ENCODE peak calls at places on chromosome 22, in eight cellular contexts. S, K, U, N, Q, A, P and L are unnamed samples.

GRCh38 chr22:21450858-21451331 is 16.3 kb upstream of the TMEM191C start:
- DNase-seq in Q (no peak), U (no peak), A (no peak), S (no peak), N (no peak), P (no peak), K (no peak), L (no peak)

GRCh38 chr22:41917906-41918791 is 3.3 kb upstream of the SHISA8 start:
- DNase-seq in U (no peak), S (no peak), A (peak; percentile 63), P (no peak), N (no peak), Q (no peak), K (no peak), L (peak; percentile 47)

GRCh38 chr22:28249402-28249801 is 330.3 kb upstream of the PITPNB start:
- DNase-seq in A (no peak), S (no peak), Q (no peak), P (no peak), U (no peak), K (no peak), N (peak; percentile 17), L (no peak)

GRCh38 chr22:23216331-23217170 is 36.2 kb downstream of the BCR start:
- DNase-seq in K (no peak), S (no peak), A (no peak), P (no peak), N (no peak), Q (no peak), U (no peak), L (peak; percentile 47)

GRCh38 chr22:24824250-24824649 is 18.2 kb downstream of the SGSM1 start:
- DNase-seq in S (no peak), Q (no peak), P (no peak), N (no peak), K (no peak), A (no peak), U (no peak), L (no peak)

GRCh38 chr22:31346733-31347250 is 646 bp upstream of the PATZ1 start:
- DNase-seq in K (no peak), Q (peak; percentile 81), S (peak; percentile 74), N (peak; percentile 83), U (peak; percentile 82), A (peak; percentile 62), P (no peak), L (no peak)

GRCh38 chr22:19767427-19768380 is 7.1 kb downstream of the TBX1 start:
- DNase-seq in S (no peak), N (no peak), K (peak; percentile 26), A (no peak), U (peak; percentile 75), P (no peak), Q (no peak), L (no peak)

GRCh38 chr22:32018056-32018455 is 25.0 kb upstream of the SLC5A1 start:
- DNase-seq in Q (no peak), K (no peak), N (no peak), A (no peak), S (no peak), P (no peak), U (no peak), L (no peak)

GRCh38 chr22:44815099-44816070 is 63.0 kb downstream of the ARHGAP8 start:
- DNase-seq in Q (no peak), P (no peak), N (no peak), S (no peak), A (no peak), U (no peak), K (no peak), L (no peak)

GRCh38 chr22:24133187-24133965 is 47.9 kb upstream of the SUSD2 start:
- DNase-seq in S (no peak), N (no peak), U (peak; percentile 51), P (no peak), A (no peak), Q (no peak), K (no peak), L (no peak)

GRCh38 chr22:27129266-27129665 is 471.9 kb downstream of the MIAT start:
- DNase-seq in S (no peak), P (no peak), A (peak; percentile 53), K (no peak), Q (no peak), U (no peak), N (no peak), L (no peak)

GRCh38 chr22:30861688-30862552 is 106.7 kb downstream of the MORC2 start:
- DNase-seq in Q (no peak), K (no peak), N (peak; percentile 25), P (no peak), A (no peak), S (peak; percentile 2), U (no peak), L (no peak)

GRCh38 chr22:22076937-22077703 is 94.5 kb upstream of the TOP3B start:
- DNase-seq in N (peak; percentile 36), Q (no peak), S (no peak), P (no peak), U (no peak), A (peak; percentile 38), K (no peak), L (no peak)

GRCh38 chr22:22745225-22746060 is 101.0 kb downstream of the GGTLC2 start:
- DNase-seq in N (peak; percentile 28), P (peak; percentile 72), K (no peak), A (peak; percentile 51), U (peak; percentile 70), S (peak; percentile 67), Q (peak; percentile 71), L (peak; percentile 76)

GRCh38 chr22:39703890-39704658 is 133.5 kb downstream of the CACNA1I start:
- DNase-seq in U (no peak), N (no peak), P (no peak), S (no peak), Q (peak; percentile 79), K (no peak), A (no peak), L (no peak)

GRCh38 chr22:39946571-39947407 is 13.4 kb upstream of the TMA7B start:
- DNase-seq in P (no peak), S (no peak), Q (no peak), U (no peak), N (peak; percentile 33), K (no peak), A (no peak), L (peak; percentile 82)

GRCh38 chr22:46795845-46796565 is 33.6 kb downstream of the TBC1D22A start:
- DNase-seq in Q (no peak), S (no peak), U (no peak), N (no peak), A (no peak), P (no peak), K (no peak), L (no peak)

GRCh38 chr22:46798041-46798365 is 35.6 kb downstream of the TBC1D22A start:
- DNase-seq in S (no peak), K (no peak), A (no peak), P (no peak), Q (no peak), U (no peak), N (no peak), L (no peak)

GRCh38 chr22:46797355-46797754 is 34.9 kb downstream of the TBC1D22A start:
- DNase-seq in U (peak; percentile 67), P (no peak), N (no peak), Q (no peak), S (peak; percentile 63), K (no peak), A (peak; percentile 9), L (peak; percentile 38)

GRCh38 chr22:46795140-46795539 is 32.7 kb downstream of the TBC1D22A start:
- DNase-seq in P (no peak), N (no peak), S (no peak), K (no peak), A (no peak), U (no peak), Q (no peak), L (no peak)

DNA sequence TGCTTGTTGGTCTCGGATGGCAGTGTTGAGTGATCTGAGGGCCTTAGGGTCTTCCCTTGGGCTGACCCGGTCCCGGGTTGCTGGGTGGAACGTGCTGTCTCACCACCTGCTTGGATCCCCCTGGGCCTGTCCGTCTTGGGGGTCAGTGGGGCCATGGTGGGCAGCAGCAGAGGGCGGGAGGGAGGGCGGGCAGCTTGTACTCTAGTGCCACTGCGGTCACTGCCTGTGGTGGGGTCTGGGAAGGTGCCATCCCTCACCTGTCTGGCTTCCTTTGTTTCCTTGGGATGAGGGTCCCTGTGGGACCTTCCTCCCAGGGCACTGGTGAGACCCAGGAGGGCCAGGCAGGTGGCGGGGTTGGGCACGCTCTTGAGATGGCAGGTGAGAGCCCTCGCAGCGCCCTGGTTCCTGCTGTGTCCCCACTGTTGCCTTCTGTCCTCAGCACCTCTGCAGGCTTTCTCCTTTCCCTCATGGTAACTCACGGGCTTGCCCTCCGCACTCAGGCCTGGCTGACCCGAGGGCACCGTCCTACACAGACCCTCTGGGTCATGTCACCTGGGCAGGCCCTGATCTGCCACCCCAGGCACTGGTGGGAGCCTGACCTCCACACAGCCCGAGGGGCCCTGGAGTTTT is 34.2 kb downstream of the TBC1D22A start:
- DNase-seq in N (no peak), K (no peak), P (no peak), S (no peak), U (no peak), Q (no peak), A (no peak), L (no peak)
- TF ChIP-seq EZH2phosphoT487 in N (no peak), K (no peak), P (no peak), S (no peak), U (no peak), Q (no peak), A (no peak), L (no peak)

GRCh38 chr22:17095538-17095937 is 10.7 kb downstream of the IL17RA start:
- DNase-seq in P (no peak), N (peak; percentile 61), U (peak; percentile 76), S (no peak), Q (peak; percentile 45), K (no peak), A (no peak), L (no peak)
- TF ChIP-seq CTCF in P (peak; percentile 35), N (peak; percentile 44), U (peak; percentile 61), S (no peak), Q (peak; percentile 61), K (peak; percentile 58), A (peak; percentile 40), L (peak; percentile 74)

DNA sequence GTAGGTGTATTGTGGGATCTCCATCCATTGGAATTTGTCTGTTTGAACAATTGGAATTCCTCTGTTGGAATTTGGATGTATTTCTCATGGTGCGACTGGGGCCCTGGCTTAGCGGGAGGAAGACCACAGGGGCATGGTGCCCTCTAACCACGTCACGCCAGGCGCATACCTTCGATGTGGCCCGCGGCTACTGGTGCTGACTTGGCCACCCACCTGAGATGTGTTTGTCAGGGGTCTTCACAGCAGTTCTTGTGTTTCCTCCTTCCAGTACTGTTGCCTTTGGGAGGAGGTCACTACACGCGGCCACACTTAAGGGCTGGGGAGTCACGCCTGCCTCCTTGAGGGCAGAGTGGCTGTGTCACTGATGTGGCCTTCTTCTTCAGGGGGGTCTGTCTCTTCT is 36.6 kb upstream of the GRAMD4 start:
- DNase-seq in Q (no peak), K (no peak), S (no peak), U (no peak), N (no peak), A (no peak), P (no peak), L (no peak)
- TF ChIP-seq EZH2phosphoT487 in Q (no peak), K (no peak), S (no peak), U (no peak), N (no peak), A (no peak), P (no peak), L (no peak)

DNA sequence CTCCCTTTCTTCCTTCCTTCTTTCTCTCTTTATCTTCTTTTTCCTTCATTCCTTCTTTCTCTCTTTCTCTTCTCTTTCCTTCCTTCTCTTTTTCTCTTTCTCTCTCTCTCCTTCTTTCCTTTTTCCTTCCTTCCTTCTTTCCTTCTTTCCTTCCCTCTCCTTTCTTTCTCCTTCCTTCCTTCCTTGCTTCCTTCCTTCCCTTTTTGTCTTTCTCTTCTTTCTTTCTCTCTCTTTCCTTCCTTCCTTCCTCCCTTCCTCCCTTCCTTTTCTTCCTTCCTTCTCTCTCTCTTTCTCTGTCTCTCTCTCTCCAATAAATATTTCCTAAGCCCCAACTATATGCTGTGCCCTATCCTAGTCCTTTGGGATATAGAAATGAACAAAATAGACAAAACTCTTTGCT is 60.5 kb downstream of the CACNG2 start:
- DNase-seq in P (no peak), Q (no peak), N (no peak), U (no peak), S (no peak), A (no peak), K (no peak), L (no peak)
- TF ChIP-seq CTCF in P (no peak), Q (no peak), N (no peak), U (no peak), S (no peak), A (no peak), K (no peak), L (no peak)